ENCODE peak calls at places on chromosomes 7 and 10, in five cellular contexts. V is T1000, A is lung microvascular endothelial cell, N is GM12865, Y is anterior cingulate cortex. O is an unnamed sample.

GRCh38 chr10:43981232-43981631 is 332.6 kb upstream of the ZNF32 start:
- DNase-seq in Y (no peak), A (no peak), N (no peak), V (no peak), O (no peak)

GRCh38 chr7:23315366-23315765 is 16.2 kb downstream of the MALSU1 start:
- DNase-seq in N (no peak), V (no peak), Y (no peak), A (peak), O (no peak)

GRCh38 chr7:123439186-123439585 is 95.2 kb downstream of the IQUB start:
- DNase-seq in Y (no peak), V (no peak), A (no peak), N (no peak), O (no peak)

GRCh38 chr10:86795353-86795752 is 38.9 kb downstream of the BMPR1A start:
- DNase-seq in Y (no peak), V (no peak), N (no peak), A (no peak), O (no peak)

GRCh38 chr7:36448781-36449379 is 59.2 kb downstream of the ANLN start:
- DNase-seq in N (no peak), V (no peak), Y (no peak), A (no peak), O (no peak)

GRCh38 chr7:50393076-50393475 is 57.1 kb downstream of the FIGNL1 start:
- DNase-seq in A (no peak), N (no peak), V (no peak), Y (no peak), O (no peak)

GRCh38 chr7:137789215-137789899 is 57.4 kb downstream of the DGKI start:
- DNase-seq in Y (no peak), N (no peak), A (no peak), V (no peak), O (no peak)

GRCh38 chr7:146683439-146683838 is 566.8 kb downstream of the CNTNAP2 start:
- DNase-seq in Y (no peak), A (no peak), N (no peak), V (no peak), O (no peak)

GRCh38 chr10:74753295-74754211 is 72.8 kb upstream of the KAT6B start:
- DNase-seq in A (no peak), Y (no peak), V (no peak), N (no peak), O (no peak)

GRCh38 chr7:117021960-117022359 is 68.7 kb downstream of the ST7 start:
- DNase-seq in N (no peak), V (no peak), A (no peak), Y (no peak), O (no peak)

GRCh38 chr7:131546126-131546525 is 10.3 kb downstream of the PODXL start:
- DNase-seq in A (peak), V (no peak), Y (no peak), N (peak), O (no peak)

GRCh38 chr10:15898046-15898445 is 37.7 kb upstream of the MINDY3 start:
- DNase-seq in N (peak), A (peak), Y (no peak), V (no peak), O (no peak)

GRCh38 chr7:80831996-80832395 is 86.9 kb downstream of the SEMA3C start:
- DNase-seq in V (no peak), N (no peak), A (peak), Y (no peak), O (no peak)

GRCh38 chr7:88092676-88092999 is 127.2 kb downstream of the SRI start:
- DNase-seq in A (no peak), V (no peak), N (no peak), Y (no peak), O (no peak)

GRCh38 chr7:148588168-148588890 is 2.2 kb upstream of the C7orf33 start:
- DNase-seq in V (no peak), A (no peak), N (no peak), Y (no peak), O (no peak)

GRCh38 chr10:117107280-117107679 is 30.8 kb downstream of the VAX1 start:
- DNase-seq in A (no peak), V (no peak), Y (no peak), N (no peak), O (no peak)

GRCh38 chr10:121556918-121557573 is 41.2 kb downstream of the FGFR2 start:
- DNase-seq in V (no peak), A (no peak), N (no peak), Y (no peak), O (no peak)

GRCh38 chr10:98474628-98475027 is 27.9 kb upstream of the HPS1 start:
- DNase-seq in Y (no peak), N (peak), V (no peak), A (no peak), O (no peak)

GRCh38 chr7:22627136-22627535 is 99.9 kb upstream of the IL6 start:
- DNase-seq in Y (no peak), A (peak), N (no peak), V (no peak), O (no peak)

GRCh38 chr10:43230101-43230908 is 36.6 kb downstream of the RASGEF1A start:
- DNase-seq in Y (no peak), N (no peak), V (no peak), A (no peak), O (no peak)

GRCh38 chr7:54841772-54842707 is 83.0 kb upstream of the SEC61G start:
- DNase-seq in V (no peak), A (peak), N (peak), Y (no peak), O (no peak)

GRCh38 chr7:157684157-157684595 is 347.4 kb downstream of the DNAJB6 start:
- DNase-seq in V (no peak), A (no peak), N (no peak), Y (no peak), O (no peak)

GRCh38 chr10:34713875-34714274 is 101.2 kb downstream of the PARD3 start:
- DNase-seq in V (no peak), Y (no peak), N (no peak), A (peak), O (no peak)

O was measured in gastrocnemius medialis.